ENCODE peak calls at places on chromosomes 2 and 18, in four cellular contexts. S is WTC11, O is HuH-7.5, Z is T follicular helper cell. U is an unnamed sample.

GRCh38 chr2:45612741-45613140 is 1.7 kb upstream of the SRBD1 start:
- DNase-seq in S (no peak), O (no peak), Z (no peak), U (peak)

GRCh38 chr2:189751080-189751658 is 11.4 kb downstream of the OSGEPL1 start:
- DNase-seq in S (peak), O (peak), Z (peak), U (peak)

GRCh38 chr2:10028988-10029874 is 14.1 kb upstream of the KLF11 start:
- DNase-seq in S (peak), O (no peak), Z (no peak), U (no peak)

GRCh38 chr2:191462370-191462769 is 215.6 kb upstream of the NABP1 start:
- DNase-seq in S (no peak), O (no peak), Z (no peak), U (no peak)

GRCh38 chr2:219552382-219553167 is 8.7 kb downstream of the TMEM198 start:
- DNase-seq in S (peak), O (peak), Z (peak), U (peak)

GRCh38 chr2:45391866-45392265 is 219.2 kb downstream of the SRBD1 start:
- DNase-seq in S (no peak), O (no peak), Z (no peak), U (peak)

GRCh38 chr2:75528221-75528977 is 32.3 kb downstream of the EVA1A start:
- DNase-seq in S (peak), O (no peak), Z (no peak), U (no peak)

GRCh38 chr2:74942263-74942662 is 16.2 kb upstream of the POLE4 start:
- DNase-seq in S (no peak), O (no peak), Z (no peak), U (no peak)

GRCh38 chr2:144040834-144041233 is 479.1 kb downstream of the ZEB2 start:
- DNase-seq in S (no peak), O (no peak), Z (no peak), U (no peak)

GRCh38 chr2:499726-500125 is 177.5 kb downstream of the TMEM18 start:
- DNase-seq in S (no peak), O (no peak), Z (no peak), U (no peak)

GRCh38 chr2:57720728-57721627 is 325.6 kb upstream of the VRK2 start:
- DNase-seq in S (peak), O (peak), Z (no peak), U (peak)

GRCh38 chr18:8657050-8657820 is 48.0 kb downstream of the RAB12 start:
- DNase-seq in S (no peak), O (no peak), Z (no peak), U (no peak)

GRCh38 chr2:102206666-102207341 is 20.0 kb downstream of the IL1RL2 start:
- DNase-seq in S (no peak), O (no peak), Z (no peak), U (no peak)

GRCh38 chr18:3998698-3999333 is 456.3 kb downstream of the DLGAP1 start:
- DNase-seq in S (no peak), O (no peak), Z (no peak), U (peak)

GRCh38 chr18:54023471-54023870 is 201.0 kb downstream of the MBD2 start:
- DNase-seq in S (no peak), O (no peak), Z (no peak), U (peak)

GRCh38 chr2:144834954-144835633 is 315.2 kb upstream of the ZEB2 start:
- DNase-seq in S (no peak), O (no peak), Z (no peak), U (peak)

U was measured in fibroblast of pulmonary artery.